ENCODE peak calls at places on chromosome 19, in ten cellular contexts. R is fibroblast of mammary gland, W is choroid plexus epithelial cell, S is A172, N is NCI-H2081, X is BJ, K is dorsolateral prefrontal cortex, C is nucleus accumbens, H is Daoy, J is pancreas. U is an unnamed sample.

GRCh38 chr19:17406039-17406886 is 833 bp upstream of the BST2 start:
- DNase-seq in R (no peak), W (peak), S (peak), N (no peak), X (no peak), K (no peak), C (no peak), H (peak), J (no peak), U (no peak)

GRCh38 chr19:42208612-42209011 is 8.9 kb downstream of the DEDD2 start:
- DNase-seq in R (no peak), W (no peak), S (no peak), N (peak), X (no peak), K (no peak), C (no peak), H (no peak), J (no peak), U (no peak)

GRCh38 chr19:55641376-55642152 is 762 bp downstream of the ZNF580 start:
- DNase-seq in R (no peak), W (peak), S (no peak), N (peak), X (no peak), K (no peak), C (peak), H (no peak), J (peak), U (no peak)

GRCh38 chr19:41912899-41913475 is 15.3 kb downstream of the ERFL start:
- DNase-seq in R (no peak), W (no peak), S (no peak), N (no peak), X (no peak), K (no peak), C (no peak), H (no peak), J (no peak), U (no peak)

GRCh38 chr19:27885361-27885760 is 1327.6 kb downstream of the UQCRFS1 start:
- DNase-seq in R (no peak), W (no peak), S (no peak), N (no peak), X (no peak), K (no peak), C (no peak), H (no peak), J (no peak), U (no peak)

GRCh38 chr19:39543477-39543857 is 3.5 kb upstream of the EID2 start:
- DNase-seq in R (no peak), W (no peak), S (no peak), N (no peak), X (no peak), K (no peak), C (no peak), H (no peak), J (no peak), U (no peak)

GRCh38 chr19:12783226-12783848 is 7.9 kb upstream of the JUNB start:
- DNase-seq in R (no peak), W (no peak), S (peak), N (no peak), X (no peak), K (no peak), C (no peak), H (peak), J (no peak), U (no peak)

GRCh38 chr19:19211499-19212432 is at the start of gene NCAN:
- DNase-seq in R (no peak), W (no peak), S (no peak), N (no peak), X (no peak), K (peak), C (peak), H (no peak), J (no peak), U (no peak)

GRCh38 chr19:13537454-13537853 is 31.2 kb upstream of the CACNA1A start:
- DNase-seq in R (no peak), W (no peak), S (peak), N (peak), X (no peak), K (no peak), C (no peak), H (peak), J (no peak), U (no peak)

U was measured in anterior cingulate cortex.